ENCODE peak calls at places on chromosomes 5 and 9, in five cellular contexts. T, G, C, W and P are unnamed samples.

GRCh38 chr9:130220351-130220750 is 45.2 kb upstream of the HMCN2 start:
- DNase-seq in G (peak; percentile 72), T (no peak), C (peak; percentile 77), W (no peak), P (peak; percentile 61)

GRCh38 chr9:36213989-36214388 is 23.3 kb downstream of the CLTA start:
- DNase-seq in C (no peak), T (no peak), G (no peak), W (no peak), P (no peak)

GRCh38 chr5:66958984-66959641 is 237.5 kb downstream of the CD180 start:
- DNase-seq in T (no peak), W (peak; percentile 36), G (peak; percentile 80), C (peak; percentile 89), P (peak; percentile 86)

GRCh38 chr5:32934529-32934928 is 223.4 kb downstream of the NPR3 start:
- DNase-seq in G (no peak), T (no peak), W (no peak), C (no peak), P (no peak)

GRCh38 chr5:158142182-158142581 is 283.2 kb upstream of the CLINT1 start:
- DNase-seq in T (no peak), G (no peak), C (no peak), W (no peak), P (no peak)

GRCh38 chr9:34589656-34590375 is at the start of gene CNTFR:
- DNase-seq in G (no peak), W (no peak), T (no peak), C (peak; percentile 9), P (no peak)

GRCh38 chr9:87677776-87678587 is 47.9 kb upstream of the CTSL start:
- DNase-seq in G (no peak), T (no peak), W (no peak), C (no peak), P (no peak)

GRCh38 chr9:36029765-36030528 is 6.8 kb upstream of the RECK start:
- DNase-seq in C (peak; percentile 91), G (peak; percentile 99), W (no peak), T (no peak), P (no peak)

GRCh38 chr5:107425541-107426031 is 245.2 kb downstream of the EFNA5 start:
- DNase-seq in W (no peak), C (peak; percentile 70), T (no peak), G (peak; percentile 80), P (peak; percentile 18)

DNA sequence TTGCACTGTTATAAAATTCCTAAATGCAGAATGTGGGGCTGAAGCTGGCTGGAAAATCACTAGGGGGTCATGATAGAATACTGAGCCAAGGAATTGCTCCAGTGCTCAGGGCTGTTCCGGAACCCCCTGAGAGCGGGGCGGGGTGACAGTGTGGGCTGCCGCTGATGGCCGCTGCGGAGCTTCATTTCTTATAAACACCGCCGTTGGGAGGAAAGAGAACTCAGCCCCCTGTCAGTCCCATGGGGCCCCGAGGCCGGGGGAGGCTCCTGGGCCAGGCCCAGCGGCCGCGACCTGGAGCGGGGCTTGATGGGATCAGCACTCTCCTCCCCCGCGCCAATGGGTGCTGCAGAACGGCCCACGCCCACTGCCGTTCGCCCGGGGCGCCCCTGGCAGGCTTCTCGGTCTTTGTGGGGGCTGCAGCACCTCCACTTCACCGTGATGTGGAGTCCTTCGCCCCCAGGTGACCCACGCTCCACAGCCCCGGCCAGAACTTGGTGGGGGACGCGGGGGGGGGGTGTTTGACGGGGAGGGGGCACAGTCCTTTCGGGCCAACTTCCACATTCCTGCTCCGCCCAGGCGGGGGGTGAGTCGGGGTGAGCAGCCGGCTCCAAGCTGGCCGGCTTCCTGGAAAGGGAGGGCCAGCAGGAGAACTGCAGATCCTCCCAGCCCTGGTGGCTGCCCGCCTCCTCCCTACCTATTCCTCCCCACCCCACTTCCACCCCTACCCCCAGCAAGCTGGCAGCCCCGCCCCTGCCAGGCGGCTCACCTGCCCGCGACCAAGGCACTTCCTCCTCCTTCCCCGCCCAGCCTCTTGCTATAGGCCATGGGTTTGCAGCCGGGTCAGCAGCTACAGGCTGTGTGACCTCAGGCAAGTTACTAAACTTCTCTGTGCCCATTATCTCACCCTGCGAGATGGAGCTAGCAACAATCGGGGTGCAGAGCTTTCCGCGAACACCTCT is 5.4 kb upstream of the IRF1 start:
- DNase-seq in C (peak; percentile 95), W (peak; percentile 98), T (no peak), G (peak; percentile 82), P (peak; percentile 94)
- H2BK5ac ChIP-seq in C (peak overlapping the region; percentile 99), W (no peak overlapping the region), T (no peak overlapping the region), G (peak overlapping the region; percentile 93), P (no peak overlapping the region)

GRCh38 chr5:151417712-151418111 is 29.7 kb upstream of the SLC36A1 start:
- DNase-seq in T (no peak), G (no peak), W (no peak), C (no peak), P (peak; percentile 24)
- H3K27ac ChIP-seq in T (no peak overlapping the region), G (no peak overlapping the region), W (no peak overlapping the region), C (no peak overlapping the region), P (no peak overlapping the region)

DNA sequence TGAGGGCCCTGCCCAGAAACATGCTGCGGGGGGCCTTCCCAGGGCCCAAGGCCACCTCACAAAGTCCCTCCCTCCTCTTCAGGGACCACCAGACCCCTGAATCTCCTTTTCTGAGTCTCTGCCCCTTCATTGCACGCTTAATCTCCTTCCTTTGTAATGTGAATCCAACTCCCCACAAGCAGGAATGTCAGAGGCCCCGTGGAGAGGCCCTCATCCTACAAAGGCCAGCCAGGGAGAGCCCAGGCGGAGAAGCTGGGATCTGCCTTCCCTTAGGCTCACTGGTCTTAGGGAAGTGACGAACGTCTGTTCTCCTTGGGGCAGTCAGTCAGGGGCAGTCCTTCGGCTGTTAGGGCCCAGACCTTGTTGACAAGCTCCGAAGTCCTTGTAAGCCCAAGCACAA is 2.3 kb downstream of the SMIM33 start:
- DNase-seq in W (peak; percentile 81), G (no peak), T (peak; percentile 57), C (no peak), P (peak; percentile 71)
- H2BK5ac ChIP-seq in W (no peak overlapping the region), G (no peak overlapping the region), T (peak overlapping the region; percentile 21), C (no peak overlapping the region), P (no peak overlapping the region)

GRCh38 chr9:110317921-110318320 is 19.7 kb downstream of the TXNDC8 start:
- DNase-seq in C (no peak), G (no peak), T (no peak), W (no peak), P (no peak)
- H3K27ac ChIP-seq in C (no peak overlapping the region), G (no peak overlapping the region), T (no peak overlapping the region), W (no peak overlapping the region), P (no peak overlapping the region)